ENCODE peak calls at places on chromosomes 2 and 18, in five cellular contexts. One of them, this sample, is unnamed.

GRCh38 chr2:102266204-102266603 is 45.2 kb upstream of the IL1RL1 start:
- DNase-seq in HCT116: no peak
- DNase-seq in HepG2: no peak
- DNase-seq in K562: no peak
- DNase-seq in GM12878: no peak
- DNase-seq in this sample: no peak

GRCh38 chr2:209277444-209277843 is 146.4 kb upstream of the MAP2 start:
- DNase-seq in K562: no peak
- DNase-seq in HepG2: no peak
- DNase-seq in HCT116: no peak
- DNase-seq in GM12878: no peak
- DNase-seq in this sample: no peak

GRCh38 chr2:69271831-69272257 is 115.2 kb downstream of the GFPT1 start:
- DNase-seq in K562: no peak
- DNase-seq in GM12878: no peak
- DNase-seq in HCT116: no peak
- DNase-seq in HepG2: no peak
- DNase-seq in this sample: no peak

GRCh38 chr18:31649894-31650719 is 34.3 kb downstream of the B4GALT6 start:
- DNase-seq in GM12878: no peak
- DNase-seq in HepG2: no peak
- DNase-seq in HCT116: no peak
- DNase-seq in K562: no peak
- DNase-seq in this sample: no peak

GRCh38 chr18:74378179-74378682 is 62.6 kb downstream of the C18orf63 start:
- DNase-seq in K562: no peak
- DNase-seq in HepG2: no peak
- DNase-seq in GM12878: no peak
- DNase-seq in HCT116: no peak
- DNase-seq in this sample: no peak

GRCh38 chr2:3595985-3596384 is 1.1 kb downstream of the COLEC11 start:
- DNase-seq in GM12878: no peak
- DNase-seq in K562: no peak
- DNase-seq in HCT116: no peak
- DNase-seq in HepG2: no peak
- DNase-seq in this sample: no peak

GRCh38 chr2:227460079-227460485 is 11.9 kb upstream of the AGFG1 start:
- DNase-seq in K562: no peak
- DNase-seq in GM12878: no peak
- DNase-seq in HepG2: no peak
- DNase-seq in HCT116: no peak
- DNase-seq in this sample: no peak

GRCh38 chr2:34188464-34188863 is 589.4 kb upstream of the FAM98A start:
- DNase-seq in HepG2: no peak
- DNase-seq in K562: no peak
- DNase-seq in GM12878: no peak
- DNase-seq in HCT116: no peak
- DNase-seq in this sample: no peak

GRCh38 chr18:51621103-51621969 is 423.9 kb upstream of the MEX3C start:
- DNase-seq in K562: peak; percentile 28
- DNase-seq in GM12878: peak; percentile 12
- DNase-seq in HepG2: peak; percentile 21
- DNase-seq in HCT116: peak; percentile 1
- DNase-seq in this sample: peak; percentile 26

GRCh38 chr2:179031731-179032408 is 18.1 kb downstream of the CCDC141 start:
- DNase-seq in GM12878: peak; percentile 88
- DNase-seq in K562: no peak
- DNase-seq in HepG2: no peak
- DNase-seq in HCT116: no peak
- DNase-seq in this sample: no peak

GRCh38 chr2:162072181-162072702 is 1.8 kb downstream of the DPP4 start:
- DNase-seq in K562: no peak
- DNase-seq in HCT116: no peak
- DNase-seq in HepG2: peak; percentile 59
- DNase-seq in GM12878: no peak
- DNase-seq in this sample: no peak

GRCh38 chr2:18896106-18896505 is 306.7 kb upstream of the NT5C1B start:
- DNase-seq in HCT116: no peak
- DNase-seq in K562: no peak
- DNase-seq in HepG2: no peak
- DNase-seq in GM12878: no peak
- DNase-seq in this sample: no peak

GRCh38 chr2:189210250-189211075 is 30.9 kb upstream of the COL5A2 start:
- DNase-seq in HepG2: no peak
- DNase-seq in GM12878: no peak
- DNase-seq in HCT116: peak; percentile 24
- DNase-seq in K562: peak; percentile 50
- DNase-seq in this sample: no peak

GRCh38 chr2:127398239-127398590 is 10.4 kb upstream of the MAP3K2 start:
- DNase-seq in GM12878: no peak
- DNase-seq in K562: peak; percentile 84
- DNase-seq in HepG2: peak; percentile 78
- DNase-seq in HCT116: peak; percentile 81
- DNase-seq in this sample: no peak

GRCh38 chr2:234467289-234467688 is 29.6 kb downstream of the ARL4C start:
- DNase-seq in HepG2: no peak
- DNase-seq in HCT116: no peak
- DNase-seq in K562: no peak
- DNase-seq in GM12878: no peak
- DNase-seq in this sample: no peak

GRCh38 chr2:147095376-147095775 is 749.5 kb upstream of the ACVR2A start:
- DNase-seq in HCT116: no peak
- DNase-seq in K562: no peak
- DNase-seq in HepG2: no peak
- DNase-seq in GM12878: no peak
- DNase-seq in this sample: no peak

GRCh38 chr18:74933930-74934329 is 275.0 kb downstream of the PTGR3 start:
- DNase-seq in GM12878: no peak
- DNase-seq in HepG2: no peak
- DNase-seq in K562: no peak
- DNase-seq in HCT116: no peak
- DNase-seq in this sample: no peak

GRCh38 chr2:201127570-201127969 is 11.6 kb downstream of the CFLAR start:
- DNase-seq in HepG2: no peak
- DNase-seq in GM12878: no peak
- DNase-seq in K562: no peak
- DNase-seq in HCT116: no peak
- DNase-seq in this sample: no peak

GRCh38 chr2:102159295-102159694 is 16.7 kb downstream of the IL1R1 start:
- DNase-seq in GM12878: no peak
- DNase-seq in HCT116: no peak
- DNase-seq in K562: no peak
- DNase-seq in HepG2: peak; percentile 34
- DNase-seq in this sample: no peak

GRCh38 chr2:84735383-84735782 is 145.5 kb downstream of the TRABD2A start:
- DNase-seq in GM12878: no peak
- DNase-seq in HCT116: no peak
- DNase-seq in K562: no peak
- DNase-seq in HepG2: no peak
- DNase-seq in this sample: no peak

GRCh38 chr18:2707559-2708168 is 52.1 kb downstream of the SMCHD1 start:
- DNase-seq in HepG2: no peak
- DNase-seq in GM12878: no peak
- DNase-seq in HCT116: no peak
- DNase-seq in K562: no peak
- DNase-seq in this sample: no peak

GRCh38 chr2:64748147-64748546 is 94.4 kb upstream of the SERTAD2 start:
- DNase-seq in GM12878: no peak
- DNase-seq in HCT116: no peak
- DNase-seq in K562: no peak
- DNase-seq in HepG2: no peak
- DNase-seq in this sample: no peak

GRCh38 chr2:168699834-168700417 is 102.5 kb upstream of the NOSTRIN start:
- DNase-seq in GM12878: no peak
- DNase-seq in K562: no peak
- DNase-seq in HepG2: peak; percentile 29
- DNase-seq in HCT116: no peak
- DNase-seq in this sample: no peak

GRCh38 chr2:109257653-109258052 is 128.6 kb downstream of the SH3RF3 start:
- DNase-seq in HepG2: no peak
- DNase-seq in HCT116: no peak
- DNase-seq in K562: no peak
- DNase-seq in GM12878: no peak
- DNase-seq in this sample: no peak

GRCh38 chr2:188324067-188324466 is 32.4 kb downstream of the GULP1 start:
- DNase-seq in HepG2: no peak
- DNase-seq in K562: no peak
- DNase-seq in GM12878: no peak
- DNase-seq in HCT116: no peak
- DNase-seq in this sample: no peak

GRCh38 chr18:76380791-76381405 is 114.1 kb downstream of the ZNF516 start:
- DNase-seq in K562: peak; percentile 76
- DNase-seq in HepG2: no peak
- DNase-seq in HCT116: peak; percentile 35
- DNase-seq in GM12878: no peak
- DNase-seq in this sample: peak; percentile 7

GRCh38 chr2:85168984-85169383 is 35.8 kb downstream of the TCF7L1 start:
- DNase-seq in HepG2: no peak
- DNase-seq in HCT116: no peak
- DNase-seq in GM12878: no peak
- DNase-seq in K562: no peak
- DNase-seq in this sample: no peak

GRCh38 chr18:50356036-50356945 is 18.6 kb upstream of the SKA1 start:
- DNase-seq in HCT116: peak; percentile 28
- DNase-seq in HepG2: peak; percentile 11
- DNase-seq in GM12878: peak; percentile 79
- DNase-seq in K562: no peak
- DNase-seq in this sample: peak; percentile 11

GRCh38 chr2:222433381-222434173 is 9.2 kb downstream of the SGPP2 start:
- DNase-seq in GM12878: no peak
- DNase-seq in K562: no peak
- DNase-seq in HCT116: no peak
- DNase-seq in HepG2: no peak
- DNase-seq in this sample: peak; percentile 42

GRCh38 chr2:99572380-99572779 is 82.6 kb upstream of the REV1 start:
- DNase-seq in GM12878: no peak
- DNase-seq in K562: no peak
- DNase-seq in HepG2: no peak
- DNase-seq in HCT116: no peak
- DNase-seq in this sample: no peak

GRCh38 chr2:162327134-162327769 is 8.8 kb upstream of the IFIH1 start:
- DNase-seq in K562: peak; percentile 53
- DNase-seq in GM12878: no peak
- DNase-seq in HepG2: no peak
- DNase-seq in HCT116: no peak
- DNase-seq in this sample: no peak

GRCh38 chr18:5298156-5298852 is 2.8 kb upstream of the ZBTB14 start:
- DNase-seq in K562: peak; percentile 14
- DNase-seq in HepG2: peak; percentile 98
- DNase-seq in GM12878: no peak
- DNase-seq in HCT116: no peak
- DNase-seq in this sample: no peak

GRCh38 chr18:33596178-33596854 is 18.3 kb downstream of the ASXL3 start:
- DNase-seq in HepG2: no peak
- DNase-seq in GM12878: no peak
- DNase-seq in K562: no peak
- DNase-seq in HCT116: no peak
- DNase-seq in this sample: no peak
- TF ChIP-seq JUND in HepG2: no peak
- TF ChIP-seq JUND in GM12878: no peak
- TF ChIP-seq JUND in K562: no peak
- TF ChIP-seq JUND in HCT116: no peak
- TF ChIP-seq JUND in this sample: no peak

DNA sequence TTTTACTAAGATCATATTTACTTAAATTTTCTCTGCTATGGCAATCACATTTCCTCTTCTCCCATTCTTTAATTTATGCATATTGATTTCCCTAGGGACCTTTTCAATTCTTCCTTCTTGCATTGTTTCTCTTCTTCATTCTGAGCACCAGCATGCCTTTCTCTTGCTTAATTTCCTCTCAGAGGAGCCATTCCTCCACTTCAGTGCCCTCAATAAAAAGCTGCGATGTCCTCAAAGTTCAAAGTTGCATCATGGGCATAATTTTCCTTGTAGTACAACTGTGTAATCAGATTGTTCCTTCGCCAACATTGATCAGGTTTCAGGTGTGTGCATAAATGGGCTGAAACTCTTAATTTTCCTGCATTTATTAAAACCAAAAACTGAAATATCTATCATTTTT is 21.8 kb upstream of the CD226 start:
- DNase-seq in HCT116: no peak
- DNase-seq in K562: no peak
- DNase-seq in GM12878: no peak
- DNase-seq in HepG2: no peak
- DNase-seq in this sample: no peak
- TF ChIP-seq JUND in HCT116: no peak
- TF ChIP-seq JUND in K562: no peak
- TF ChIP-seq JUND in GM12878: no peak
- TF ChIP-seq JUND in HepG2: no peak
- TF ChIP-seq JUND in this sample: no peak

GRCh38 chr18:56246912-56247311 is 391.5 kb downstream of the TXNL1 start:
- DNase-seq in HCT116: no peak
- DNase-seq in HepG2: no peak
- DNase-seq in K562: no peak
- DNase-seq in GM12878: no peak
- DNase-seq in this sample: no peak

GRCh38 chr18:56240405-56240804 is 398.0 kb downstream of the TXNL1 start:
- DNase-seq in GM12878: no peak
- DNase-seq in K562: no peak
- DNase-seq in HepG2: no peak
- DNase-seq in HCT116: no peak
- DNase-seq in this sample: no peak

GRCh38 chr18:56248613-56249235 is 389.7 kb downstream of the TXNL1 start:
- DNase-seq in K562: no peak
- DNase-seq in HepG2: no peak
- DNase-seq in HCT116: no peak
- DNase-seq in GM12878: peak; percentile 40
- DNase-seq in this sample: no peak

DNA sequence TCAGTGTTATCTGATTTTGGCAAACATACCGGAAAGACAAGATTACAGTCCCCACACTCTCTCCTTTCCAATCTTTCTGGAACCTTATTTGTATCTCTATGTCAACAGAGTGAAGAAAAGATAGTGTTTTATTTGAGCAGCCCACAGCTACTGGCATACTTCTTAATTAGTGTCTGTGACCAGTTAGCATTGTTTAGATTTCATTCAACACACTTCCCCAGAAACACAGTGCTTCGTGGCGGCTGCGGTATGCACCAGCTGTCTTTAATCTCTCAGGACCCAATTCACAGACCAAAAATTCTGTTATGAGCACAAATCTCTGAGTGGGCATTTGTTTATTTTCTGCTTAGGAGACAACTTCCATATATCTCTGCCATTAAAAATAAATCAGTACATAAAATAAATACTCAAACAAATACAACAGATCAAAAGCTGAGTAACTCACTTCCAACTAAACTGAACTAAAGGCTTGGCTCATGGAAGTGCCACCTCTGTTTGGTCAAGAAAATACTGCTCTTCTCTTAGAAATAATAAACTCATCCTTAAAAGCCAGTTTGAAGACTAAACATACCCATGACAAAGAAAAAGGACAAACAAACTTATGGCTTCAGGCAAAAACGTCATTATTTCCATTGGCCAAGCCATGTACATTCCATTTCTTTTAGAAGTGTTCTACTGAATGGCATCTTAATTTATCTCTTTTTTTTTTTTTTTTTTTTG is 392.4 kb downstream of the TXNL1 start:
- DNase-seq in K562: no peak
- DNase-seq in HCT116: no peak
- DNase-seq in GM12878: no peak
- DNase-seq in HepG2: no peak
- DNase-seq in this sample: no peak
- TF ChIP-seq JUND in K562: no peak
- TF ChIP-seq JUND in HCT116: no peak
- TF ChIP-seq JUND in GM12878: no peak
- TF ChIP-seq JUND in HepG2: no peak
- TF ChIP-seq JUND in this sample: no peak

GRCh38 chr2:196160101-196160500 is 11.3 kb downstream of the STK17B start:
- DNase-seq in HCT116: peak; percentile 57
- DNase-seq in GM12878: peak; percentile 86
- DNase-seq in K562: peak; percentile 25
- DNase-seq in HepG2: no peak
- DNase-seq in this sample: no peak
- TF ChIP-seq JUND in HCT116: peak; percentile 13
- TF ChIP-seq JUND in GM12878: no peak
- TF ChIP-seq JUND in K562: no peak
- TF ChIP-seq JUND in HepG2: no peak
- TF ChIP-seq JUND in this sample: no peak